ENCODE peak calls at places on chromosomes 5 and 9, in seven cellular contexts. One of them, this sample, is unnamed.

GRCh38 chr5:60026174-60026573 is 132.6 kb upstream of the PDE4D start:
- DNase-seq in renal cortical epithelial cell: no peak
- DNase-seq in iris pigment epithelial cell: peak
- DNase-seq in ureter: no peak
- DNase-seq in CD8-positive, alpha-beta memory T cell: no peak
- DNase-seq in NCI-H2029: no peak
- DNase-seq in C1 segment of cervical spinal cord: no peak
- DNase-seq in this sample: no peak

GRCh38 chr5:98927988-98928801 is 612 bp downstream of the CHD1 start:
- DNase-seq in renal cortical epithelial cell: no peak
- DNase-seq in iris pigment epithelial cell: peak
- DNase-seq in ureter: peak
- DNase-seq in CD8-positive, alpha-beta memory T cell: peak
- DNase-seq in NCI-H2029: peak
- DNase-seq in C1 segment of cervical spinal cord: peak
- DNase-seq in this sample: peak

GRCh38 chr5:112186401-112186990 is 232.6 kb downstream of the EPB41L4A start:
- DNase-seq in renal cortical epithelial cell: peak
- DNase-seq in iris pigment epithelial cell: peak
- DNase-seq in ureter: no peak
- DNase-seq in CD8-positive, alpha-beta memory T cell: no peak
- DNase-seq in NCI-H2029: no peak
- DNase-seq in C1 segment of cervical spinal cord: no peak
- DNase-seq in this sample: peak

GRCh38 chr5:173941758-173942401 is 47.1 kb upstream of the C5orf47 start:
- DNase-seq in renal cortical epithelial cell: peak
- DNase-seq in iris pigment epithelial cell: no peak
- DNase-seq in ureter: no peak
- DNase-seq in CD8-positive, alpha-beta memory T cell: no peak
- DNase-seq in NCI-H2029: peak
- DNase-seq in C1 segment of cervical spinal cord: no peak
- DNase-seq in this sample: no peak

GRCh38 chr5:140631831-140632365 is 1.1 kb downstream of the CD14 start:
- DNase-seq in renal cortical epithelial cell: no peak
- DNase-seq in iris pigment epithelial cell: no peak
- DNase-seq in ureter: no peak
- DNase-seq in CD8-positive, alpha-beta memory T cell: no peak
- DNase-seq in NCI-H2029: no peak
- DNase-seq in C1 segment of cervical spinal cord: no peak
- DNase-seq in this sample: peak

GRCh38 chr5:9324348-9325056 is 221.4 kb downstream of the SEMA5A start:
- DNase-seq in renal cortical epithelial cell: peak
- DNase-seq in iris pigment epithelial cell: no peak
- DNase-seq in ureter: no peak
- DNase-seq in CD8-positive, alpha-beta memory T cell: no peak
- DNase-seq in NCI-H2029: no peak
- DNase-seq in C1 segment of cervical spinal cord: no peak
- DNase-seq in this sample: no peak

GRCh38 chr5:77138981-77139380 is 51.9 kb upstream of the ZBED3 start:
- DNase-seq in renal cortical epithelial cell: peak
- DNase-seq in iris pigment epithelial cell: peak
- DNase-seq in ureter: no peak
- DNase-seq in CD8-positive, alpha-beta memory T cell: no peak
- DNase-seq in NCI-H2029: no peak
- DNase-seq in C1 segment of cervical spinal cord: peak
- DNase-seq in this sample: peak

GRCh38 chr9:99867536-99867935 is 38.9 kb upstream of the STX17 start:
- DNase-seq in renal cortical epithelial cell: no peak
- DNase-seq in iris pigment epithelial cell: peak
- DNase-seq in ureter: no peak
- DNase-seq in CD8-positive, alpha-beta memory T cell: no peak
- DNase-seq in NCI-H2029: no peak
- DNase-seq in C1 segment of cervical spinal cord: no peak
- DNase-seq in this sample: no peak

GRCh38 chr5:145280806-145281205 is 554.3 kb downstream of the PRELID2 start:
- DNase-seq in renal cortical epithelial cell: no peak
- DNase-seq in iris pigment epithelial cell: no peak
- DNase-seq in ureter: no peak
- DNase-seq in CD8-positive, alpha-beta memory T cell: no peak
- DNase-seq in NCI-H2029: no peak
- DNase-seq in C1 segment of cervical spinal cord: no peak
- DNase-seq in this sample: no peak

GRCh38 chr5:14118551-14119320 is 24.4 kb upstream of the TRIO start:
- DNase-seq in renal cortical epithelial cell: no peak
- DNase-seq in iris pigment epithelial cell: no peak
- DNase-seq in ureter: no peak
- DNase-seq in CD8-positive, alpha-beta memory T cell: no peak
- DNase-seq in NCI-H2029: no peak
- DNase-seq in C1 segment of cervical spinal cord: peak
- DNase-seq in this sample: peak

GRCh38 chr5:72366324-72366976 is 46.3 kb downstream of the PTCD2 start:
- DNase-seq in renal cortical epithelial cell: peak
- DNase-seq in iris pigment epithelial cell: peak
- DNase-seq in ureter: peak
- DNase-seq in CD8-positive, alpha-beta memory T cell: no peak
- DNase-seq in NCI-H2029: peak
- DNase-seq in C1 segment of cervical spinal cord: peak
- DNase-seq in this sample: peak

GRCh38 chr9:21336467-21336866 is 1.3 kb upstream of the KLHL9 start:
- DNase-seq in renal cortical epithelial cell: no peak
- DNase-seq in iris pigment epithelial cell: no peak
- DNase-seq in ureter: no peak
- DNase-seq in CD8-positive, alpha-beta memory T cell: no peak
- DNase-seq in NCI-H2029: no peak
- DNase-seq in C1 segment of cervical spinal cord: no peak
- DNase-seq in this sample: no peak

GRCh38 chr9:106799146-106799545 is 63.8 kb upstream of the ZNF462 start:
- DNase-seq in renal cortical epithelial cell: peak
- DNase-seq in iris pigment epithelial cell: peak
- DNase-seq in ureter: no peak
- DNase-seq in CD8-positive, alpha-beta memory T cell: no peak
- DNase-seq in NCI-H2029: no peak
- DNase-seq in C1 segment of cervical spinal cord: no peak
- DNase-seq in this sample: no peak

GRCh38 chr5:4941957-4942830 is 197.9 kb upstream of the ADAMTS16 start:
- DNase-seq in renal cortical epithelial cell: no peak
- DNase-seq in iris pigment epithelial cell: no peak
- DNase-seq in ureter: no peak
- DNase-seq in CD8-positive, alpha-beta memory T cell: no peak
- DNase-seq in NCI-H2029: no peak
- DNase-seq in C1 segment of cervical spinal cord: peak
- DNase-seq in this sample: no peak

GRCh38 chr5:95761771-95762680 is 30.9 kb downstream of the RHOBTB3 start:
- DNase-seq in renal cortical epithelial cell: peak
- DNase-seq in iris pigment epithelial cell: peak
- DNase-seq in ureter: no peak
- DNase-seq in CD8-positive, alpha-beta memory T cell: no peak
- DNase-seq in NCI-H2029: peak
- DNase-seq in C1 segment of cervical spinal cord: no peak
- DNase-seq in this sample: no peak

GRCh38 chr5:150653145-150653761 is 7.8 kb upstream of the MYOZ3 start:
- DNase-seq in renal cortical epithelial cell: no peak
- DNase-seq in iris pigment epithelial cell: peak
- DNase-seq in ureter: no peak
- DNase-seq in CD8-positive, alpha-beta memory T cell: no peak
- DNase-seq in NCI-H2029: no peak
- DNase-seq in C1 segment of cervical spinal cord: no peak
- DNase-seq in this sample: no peak

GRCh38 chr9:125524522-125524921 is 182.5 kb downstream of the MAPKAP1 start:
- DNase-seq in renal cortical epithelial cell: no peak
- DNase-seq in iris pigment epithelial cell: peak
- DNase-seq in ureter: no peak
- DNase-seq in CD8-positive, alpha-beta memory T cell: no peak
- DNase-seq in NCI-H2029: no peak
- DNase-seq in C1 segment of cervical spinal cord: no peak
- DNase-seq in this sample: no peak

GRCh38 chr9:14315754-14316573 is 2.0 kb upstream of the NFIB start:
- DNase-seq in renal cortical epithelial cell: peak
- DNase-seq in iris pigment epithelial cell: peak
- DNase-seq in ureter: peak
- DNase-seq in CD8-positive, alpha-beta memory T cell: no peak
- DNase-seq in NCI-H2029: no peak
- DNase-seq in C1 segment of cervical spinal cord: no peak
- DNase-seq in this sample: no peak

GRCh38 chr9:106980551-106981101 is 117.7 kb downstream of the ZNF462 start:
- DNase-seq in renal cortical epithelial cell: peak
- DNase-seq in iris pigment epithelial cell: peak
- DNase-seq in ureter: no peak
- DNase-seq in CD8-positive, alpha-beta memory T cell: no peak
- DNase-seq in NCI-H2029: no peak
- DNase-seq in C1 segment of cervical spinal cord: no peak
- DNase-seq in this sample: no peak

GRCh38 chr9:28318515-28318914 is 745.2 kb upstream of the C9orf72 start:
- DNase-seq in renal cortical epithelial cell: no peak
- DNase-seq in iris pigment epithelial cell: no peak
- DNase-seq in ureter: no peak
- DNase-seq in CD8-positive, alpha-beta memory T cell: no peak
- DNase-seq in NCI-H2029: no peak
- DNase-seq in C1 segment of cervical spinal cord: no peak
- DNase-seq in this sample: no peak

GRCh38 chr9:111096051-111096450 is 57.8 kb upstream of the LPAR1 start:
- DNase-seq in renal cortical epithelial cell: peak
- DNase-seq in iris pigment epithelial cell: no peak
- DNase-seq in ureter: no peak
- DNase-seq in CD8-positive, alpha-beta memory T cell: no peak
- DNase-seq in NCI-H2029: no peak
- DNase-seq in C1 segment of cervical spinal cord: no peak
- DNase-seq in this sample: no peak

This sample was measured in body of pancreas.